ENCODE peak calls at places on chromosomes 3 and 15, in four cellular contexts. N is bronchial epithelial cell, U is testis, G is SK-N-SH. W is an unnamed sample.
A peak's percentile ranks its signal among the peaks of the same experiment; 100 is the strongest.

GRCh38 chr15:82647045-82647834 is at the start of gene CPEB1:
- DNase-seq in G (peak; percentile 90), N (no peak), U (peak; percentile 72), W (peak; percentile 81)

GRCh38 chr15:92708635-92709034 is 53.1 kb upstream of the FAM174B start:
- DNase-seq in G (no peak), N (no peak), U (no peak), W (no peak)

GRCh38 chr3:128932516-128933212 is 53.2 kb downstream of the ACAD9 start:
- DNase-seq in G (no peak), U (peak; percentile 2), N (no peak), W (no peak)

GRCh38 chr15:79071901-79072300 is 18.7 kb downstream of the RASGRF1 start:
- DNase-seq in G (no peak), U (peak; percentile 48), N (no peak), W (no peak)

GRCh38 chr15:101133751-101134261 is 118.0 kb downstream of the CHSY1 start:
- DNase-seq in U (no peak), N (no peak), G (peak; percentile 57), W (no peak)

GRCh38 chr3:103319912-103320311 is 885.1 kb downstream of the ZPLD1 start:
- DNase-seq in G (no peak), U (no peak), N (no peak), W (no peak)

GRCh38 chr3:27885641-27886040 is 163.5 kb upstream of the EOMES start:
- DNase-seq in G (no peak), N (no peak), U (no peak), W (no peak)

GRCh38 chr15:82047493-82048446 is 2.0 kb upstream of the MEX3B start:
- DNase-seq in N (peak; percentile 43), U (peak; percentile 60), G (no peak), W (peak; percentile 36)

GRCh38 chr15:79970921-79971434 is at the start of gene BCL2A1:
- DNase-seq in N (peak; percentile 99), G (no peak), U (peak; percentile 28), W (no peak)

GRCh38 chr3:101571028-101571895 is 2.7 kb upstream of the PCNP start:
- DNase-seq in N (no peak), G (no peak), U (no peak), W (no peak)

DNA sequence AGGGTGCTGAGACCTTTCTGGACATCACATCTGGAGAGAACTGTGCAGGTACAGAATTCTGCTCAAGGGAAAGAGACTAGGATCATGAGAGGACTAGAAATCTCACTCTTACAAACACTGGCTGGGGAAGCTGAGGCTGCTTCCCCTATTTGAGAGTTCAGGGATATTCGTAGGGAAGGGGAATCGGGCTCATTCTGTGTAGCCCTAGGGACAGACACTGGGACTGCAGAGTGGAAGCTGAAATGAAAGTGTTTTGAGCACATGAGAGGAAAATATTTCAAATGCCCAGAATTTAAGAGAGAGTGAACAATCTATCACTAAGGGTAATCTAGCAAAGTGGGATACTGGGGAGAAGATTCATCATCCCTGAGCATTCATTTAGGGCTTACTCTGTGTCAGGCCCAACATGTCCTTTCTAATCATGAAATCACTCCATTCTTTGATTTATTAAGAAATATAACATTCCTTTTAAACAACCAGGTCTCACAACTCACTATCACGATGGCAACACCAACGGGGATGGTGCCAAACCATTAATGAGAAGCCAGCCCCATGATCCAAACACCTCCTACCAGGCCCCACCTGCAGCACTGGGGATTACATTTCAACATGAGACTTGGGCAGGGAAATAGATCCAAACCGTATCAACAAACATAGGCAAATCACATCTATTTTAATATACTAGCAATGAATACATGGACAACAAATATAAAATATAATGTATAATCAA is 63.0 kb downstream of the CPN2 start:
- DNase-seq in G (no peak), N (no peak), U (no peak), W (peak; percentile 25)
- TF ChIP-seq CTCF in G (no peak), N (no peak), U (no peak), W (no peak)

GRCh38 chr3:136187868-136188267 is 8.3 kb downstream of the MSL2 start:
- DNase-seq in G (no peak), U (no peak), N (no peak), W (no peak)

GRCh38 chr3:136186330-136186729 is 9.8 kb downstream of the MSL2 start:
- DNase-seq in G (no peak), N (peak; percentile 71), U (no peak), W (no peak)

GRCh38 chr3:136184703-136185102 is 11.4 kb downstream of the MSL2 start:
- DNase-seq in N (no peak), U (no peak), G (no peak), W (no peak)

GRCh38 chr3:136189043-136189442 is 7.1 kb downstream of the MSL2 start:
- DNase-seq in N (no peak), G (no peak), U (no peak), W (no peak)

GRCh38 chr3:136186850-136187249 is 9.3 kb downstream of the MSL2 start:
- DNase-seq in N (no peak), U (no peak), G (no peak), W (no peak)
- H3K4me3 ChIP-seq in N (no peak overlapping the region), U (no peak overlapping the region), G (no peak overlapping the region), W (no peak overlapping the region)

DNA sequence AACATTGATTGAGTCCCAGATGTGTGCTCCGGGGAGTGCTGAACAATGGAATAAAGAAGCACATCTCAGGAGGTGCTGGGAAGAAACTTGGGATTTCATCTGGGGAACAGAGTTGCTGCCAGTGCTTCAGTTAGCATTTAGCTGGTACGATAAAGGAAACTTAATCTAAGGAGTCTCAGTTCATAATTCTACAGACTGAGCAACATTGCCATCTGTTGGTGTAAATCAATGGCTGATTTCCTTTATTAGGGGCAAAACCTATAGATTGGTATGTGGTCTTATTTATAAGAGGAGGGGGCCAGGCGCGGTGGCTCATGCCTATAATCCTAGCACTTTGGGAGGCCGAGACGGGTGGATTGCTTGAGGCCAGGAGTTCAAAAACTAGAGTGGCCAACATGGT is 8.9 kb downstream of the MKRN2OS start:
- DNase-seq in U (no peak), N (no peak), G (no peak), W (no peak)
- TF ChIP-seq CTCF in U (no peak), N (no peak), G (peak; percentile 33), W (no peak)

DNA sequence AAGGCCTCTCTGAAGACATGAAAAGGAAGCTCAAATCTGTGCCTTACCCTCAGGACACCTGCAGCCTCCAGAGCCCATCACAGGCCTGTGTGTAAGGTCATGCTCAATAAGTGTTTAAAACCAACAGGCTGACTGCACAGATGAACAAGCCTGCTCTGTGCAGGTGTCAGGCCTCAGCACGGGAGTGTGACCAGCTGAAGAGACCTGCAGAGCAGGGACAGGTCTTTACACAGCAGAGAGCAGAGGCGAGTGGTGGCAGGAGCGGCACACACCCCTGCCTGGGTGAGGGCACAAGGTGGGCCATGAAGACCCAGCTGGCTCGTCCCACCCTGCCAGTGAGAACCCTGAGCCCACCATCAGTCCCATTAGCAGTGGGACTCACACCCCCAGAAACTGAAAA is 56.9 kb downstream of the ROPN1B start:
- DNase-seq in N (no peak), U (no peak), G (no peak), W (no peak)
- H3K4me3 ChIP-seq in N (no peak overlapping the region), U (no peak overlapping the region), G (no peak overlapping the region), W (no peak overlapping the region)

GRCh38 chr3:179852117-179852886 is 184.4 kb downstream of the PEX5L start:
- DNase-seq in U (no peak), G (no peak), N (peak; percentile 50), W (no peak)
- TF ChIP-seq CTCF in U (no peak), G (peak; percentile 24), N (no peak), W (no peak)